ENCODE peak calls at places on chromosomes 16 and 17, in nine cellular contexts. T is mesothelial cell of epicardium, W is tibial artery, U is kidney, Q is heart right ventricle, E is ovary, K is BE2C, B is AG04450, S is cardiac muscle cell. V is an unnamed sample.

GRCh38 chr16:67312450-67313118 is 14.0 kb downstream of the KCTD19 start:
- DNase-seq in T (no peak), W (no peak), U (no peak), Q (no peak), E (no peak), K (no peak), B (no peak), S (peak; percentile 22), V (no peak)

GRCh38 chr17:82092094-82092586 is 5.9 kb downstream of the FASN start:
- DNase-seq in T (no peak), W (no peak), U (peak; percentile 71), Q (no peak), E (no peak), K (no peak), B (no peak), S (no peak), V (peak; percentile 3)

GRCh38 chr16:10694830-10695229 is at the start of gene TEKT5:
- DNase-seq in T (no peak), W (no peak), U (no peak), Q (no peak), E (no peak), K (no peak), B (no peak), S (no peak), V (no peak)

GRCh38 chr17:73278465-73279453 is 17.1 kb upstream of the CPSF4L start:
- DNase-seq in T (peak; percentile 80), W (peak; percentile 51), U (no peak), Q (peak; percentile 37), E (peak; percentile 83), K (peak; percentile 58), B (no peak), S (peak; percentile 42), V (no peak)

GRCh38 chr17:68228817-68229570 is 18.8 kb upstream of the AMZ2 start:
- DNase-seq in T (no peak), W (no peak), U (no peak), Q (no peak), E (no peak), K (no peak), B (no peak), S (no peak), V (no peak)

GRCh38 chr16:85173981-85174751 is 61.9 kb upstream of the CIBAR2 start:
- DNase-seq in T (no peak), W (no peak), U (peak; percentile 81), Q (no peak), E (no peak), K (peak; percentile 92), B (no peak), S (peak; percentile 80), V (peak; percentile 49)

GRCh38 chr17:45867171-45867570 is 22.5 kb downstream of the SPPL2C start:
- DNase-seq in T (no peak), W (no peak), U (no peak), Q (no peak), E (no peak), K (no peak), B (no peak), S (no peak), V (no peak)

GRCh38 chr17:40551091-40551873 is 14.0 kb downstream of the CCR7 start:
- DNase-seq in T (peak; percentile 28), W (peak; percentile 89), U (peak; percentile 91), Q (peak; percentile 62), E (peak; percentile 90), K (peak; percentile 4), B (peak; percentile 99), S (peak; percentile 99), V (no peak)

GRCh38 chr16:29962344-29962994 is 590 bp downstream of the TMEM219 start:
- DNase-seq in T (no peak), W (peak; percentile 29), U (no peak), Q (peak; percentile 41), E (no peak), K (no peak), B (peak; percentile 4), S (peak; percentile 66), V (no peak)

GRCh38 chr17:8105957-8106398 is 12.3 kb downstream of the ALOXE3 start:
- DNase-seq in T (no peak), W (no peak), U (no peak), Q (no peak), E (no peak), K (no peak), B (no peak), S (peak; percentile 69), V (no peak)

GRCh38 chr16:58329147-58329546 is 34.3 kb upstream of the PRSS54 start:
- DNase-seq in T (no peak), W (no peak), U (no peak), Q (no peak), E (no peak), K (no peak), B (no peak), S (peak; percentile 46), V (no peak)

DNA sequence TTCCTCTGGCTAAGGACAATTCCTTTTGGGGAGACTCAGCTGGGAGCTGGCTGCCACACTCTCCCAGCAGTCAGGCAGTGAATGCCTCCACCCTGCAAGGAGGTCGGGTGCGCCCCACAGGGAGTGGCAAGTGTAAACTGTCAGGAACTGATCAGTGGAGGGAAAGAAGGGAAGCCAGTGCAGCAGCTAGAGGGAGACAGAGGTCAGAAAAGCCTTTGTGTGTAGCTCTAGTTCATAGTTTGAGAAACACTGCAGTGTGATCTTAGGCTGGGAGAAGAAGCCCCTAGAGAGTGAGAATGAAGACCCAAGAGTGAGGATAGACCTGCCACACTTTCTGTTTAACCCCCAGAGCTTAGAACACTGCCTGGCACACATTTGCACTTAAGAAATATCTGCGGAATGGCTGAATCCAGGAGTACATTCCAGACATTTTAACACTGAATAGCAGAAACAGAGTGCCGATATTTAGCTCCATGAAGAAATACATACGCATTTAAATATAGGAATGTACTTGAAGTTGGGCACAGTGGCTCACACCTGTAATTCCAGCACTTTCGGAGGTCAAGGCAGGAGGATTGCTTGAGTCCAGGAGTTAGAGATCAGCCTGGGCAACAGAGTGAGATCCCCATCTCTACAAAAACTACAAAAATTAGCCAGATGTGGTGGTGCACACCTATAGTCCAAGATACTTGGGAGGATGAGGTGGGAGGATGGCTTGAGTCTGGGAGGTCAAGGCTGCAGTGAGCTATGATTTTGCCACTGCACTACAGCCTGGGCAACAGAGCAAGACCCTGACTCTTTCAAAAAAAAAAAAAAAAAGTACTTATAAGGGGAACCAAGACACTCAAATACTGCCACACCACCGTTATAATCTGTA is 11.1 kb upstream of the SLC5A11 start:
- DNase-seq in T (no peak), W (no peak), U (no peak), Q (no peak), E (no peak), K (peak; percentile 41), B (no peak), S (peak; percentile 53), V (no peak)
- TF ChIP-seq CTCF in T (no peak), W (peak; percentile 29), U (peak; percentile 48), Q (peak; percentile 44), E (no peak), K (peak; percentile 84), B (peak; percentile 84), S (peak; percentile 74), V (peak; percentile 5)

GRCh38 chr16:88373927-88374492 is 8.7 kb upstream of the ZNF469 start:
- DNase-seq in T (no peak), W (no peak), U (peak; percentile 1), Q (no peak), E (no peak), K (peak; percentile 5), B (no peak), S (no peak), V (no peak)

GRCh38 chr16:88374736-88375135 is 8.0 kb upstream of the ZNF469 start:
- DNase-seq in T (no peak), W (no peak), U (peak; percentile 55), Q (no peak), E (no peak), K (no peak), B (no peak), S (no peak), V (peak; percentile 2)

GRCh38 chr16:88372522-88372921 is 10.2 kb upstream of the ZNF469 start:
- DNase-seq in T (no peak), W (no peak), U (no peak), Q (no peak), E (no peak), K (no peak), B (no peak), S (no peak), V (no peak)

GRCh38 chr16:88375236-88376052 is 7.3 kb upstream of the ZNF469 start:
- DNase-seq in T (no peak), W (no peak), U (peak; percentile 44), Q (no peak), E (no peak), K (peak; percentile 3), B (no peak), S (no peak), V (no peak)

DNA sequence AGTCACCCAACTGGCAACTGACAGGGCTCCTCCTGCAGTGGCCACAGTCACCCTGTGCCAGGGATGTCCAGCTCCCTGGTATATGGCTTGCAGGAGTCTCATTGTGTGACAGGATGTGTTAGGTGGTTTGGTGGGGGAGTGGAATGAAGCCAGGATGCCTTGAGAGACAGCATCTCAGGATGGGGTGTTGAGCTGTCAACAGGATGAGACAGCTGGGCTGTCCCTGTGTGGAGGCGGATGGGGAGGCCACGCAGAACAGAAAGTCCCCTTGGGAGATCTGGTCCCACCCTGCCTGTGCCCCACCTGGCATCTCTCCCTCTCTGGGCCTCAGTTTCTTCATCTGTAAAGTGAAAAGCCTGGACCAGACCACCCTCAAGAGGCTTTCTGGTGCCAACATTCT is 9.5 kb upstream of the ZNF469 start:
- DNase-seq in T (no peak), W (no peak), U (peak; percentile 16), Q (no peak), E (no peak), K (no peak), B (no peak), S (no peak), V (no peak)
- TF ChIP-seq CTCF in T (no peak), W (no peak), U (no peak), Q (no peak), E (no peak), K (no peak), B (no peak), S (no peak), V (no peak)

DNA sequence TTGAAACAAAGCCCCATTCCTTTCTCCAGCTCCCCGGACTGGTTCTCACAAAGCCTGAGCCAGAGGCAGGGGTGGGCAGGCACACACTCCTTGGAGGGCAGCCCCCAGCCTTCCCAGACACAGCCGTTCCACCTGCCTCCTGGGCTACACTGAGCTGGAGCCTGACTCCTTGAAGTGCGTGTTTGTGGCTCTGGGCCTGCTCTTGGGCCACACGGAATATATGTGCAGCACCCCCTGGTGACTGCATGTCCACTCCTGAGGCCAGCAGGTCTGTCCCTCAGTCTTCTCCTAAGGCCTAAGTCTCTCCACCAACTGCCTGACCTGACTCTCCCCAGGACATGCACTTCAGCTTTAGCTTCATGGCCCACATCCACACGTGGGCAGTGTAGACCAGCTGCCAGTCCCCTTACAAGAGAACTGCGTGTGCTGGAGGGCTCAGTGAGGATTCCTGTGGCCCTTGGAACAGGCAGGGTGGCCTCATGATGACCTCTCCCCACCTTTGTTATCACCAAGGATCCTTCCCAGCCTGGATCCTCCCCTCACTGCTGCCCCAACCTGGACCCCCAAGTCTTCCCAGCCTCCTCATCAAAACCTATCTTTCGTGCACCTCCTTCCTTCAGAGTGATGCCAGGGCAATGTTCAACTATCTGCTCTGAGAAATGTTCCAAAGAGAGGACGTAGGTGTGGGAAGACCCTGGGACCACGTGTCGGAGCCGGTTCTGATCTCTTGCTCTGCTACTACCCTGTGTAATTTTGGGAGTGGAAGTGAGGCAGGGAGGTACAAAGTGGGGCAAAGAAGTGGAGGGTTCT is 12.4 kb upstream of the SLC6A2 start:
- DNase-seq in T (no peak), W (no peak), U (no peak), Q (no peak), E (no peak), K (no peak), B (no peak), S (peak; percentile 38), V (no peak)
- TF ChIP-seq CTCF in T (no peak), W (no peak), U (no peak), Q (no peak), E (no peak), K (peak; percentile 43), B (peak; percentile 28), S (no peak), V (no peak)

GRCh38 chr16:2518823-2519710 is 1.1 kb upstream of the AMDHD2 start:
- DNase-seq in T (no peak), W (peak; percentile 27), U (peak; percentile 88), Q (peak; percentile 16), E (peak; percentile 42), K (no peak), B (no peak), S (no peak), V (no peak)
- TF ChIP-seq CTCF in T (no peak), W (no peak), U (no peak), Q (no peak), E (no peak), K (no peak), B (no peak), S (no peak), V (no peak)

V was measured in nephron progenitor cell.